ENCODE peak calls at places on chromosomes 5 and 9, in six cellular contexts. Y, B, R, E, F and Z are unnamed samples.

GRCh38 chr5:393846-394275 is 49.1 kb upstream of the EXOC3 start:
- DNase-seq in Y (peak; percentile 22), B (no peak), R (no peak), E (no peak), F (no peak), Z (no peak)

GRCh38 chr5:158933494-158934318 is 166.0 kb downstream of the EBF1 start:
- DNase-seq in Y (no peak), B (no peak), R (no peak), E (no peak), F (no peak), Z (no peak)

GRCh38 chr5:115309751-115310370 is 13.4 kb upstream of the CCDC112 start:
- DNase-seq in Y (no peak), B (no peak), R (no peak), E (no peak), F (no peak), Z (peak; percentile 49)

GRCh38 chr5:139273322-139273571 is 20.3 kb upstream of the MATR3 start:
- DNase-seq in Y (no peak), B (no peak), R (peak; percentile 64), E (no peak), F (no peak), Z (no peak)

GRCh38 chr9:14524881-14525515 is 168.2 kb downstream of the ZDHHC21 start:
- DNase-seq in Y (no peak), B (no peak), R (no peak), E (no peak), F (no peak), Z (no peak)

GRCh38 chr5:143372187-143372829 is 31.2 kb downstream of the NR3C1 start:
- DNase-seq in Y (no peak), B (no peak), R (no peak), E (no peak), F (no peak), Z (no peak)

GRCh38 chr5:152990217-152990616 is 500.3 kb upstream of the GRIA1 start:
- DNase-seq in Y (no peak), B (no peak), R (no peak), E (no peak), F (no peak), Z (no peak)

GRCh38 chr5:142420521-142420920 is 95.7 kb upstream of the SPRY4 start:
- DNase-seq in Y (no peak), B (no peak), R (no peak), E (no peak), F (no peak), Z (no peak)

GRCh38 chr5:32151198-32151597 is 22.9 kb downstream of the GOLPH3 start:
- DNase-seq in Y (no peak), B (no peak), R (no peak), E (no peak), F (no peak), Z (no peak)

GRCh38 chr9:15070716-15071115 is 160.5 kb upstream of the FREM1 start:
- DNase-seq in Y (no peak), B (no peak), R (no peak), E (no peak), F (no peak), Z (no peak)

DNA sequence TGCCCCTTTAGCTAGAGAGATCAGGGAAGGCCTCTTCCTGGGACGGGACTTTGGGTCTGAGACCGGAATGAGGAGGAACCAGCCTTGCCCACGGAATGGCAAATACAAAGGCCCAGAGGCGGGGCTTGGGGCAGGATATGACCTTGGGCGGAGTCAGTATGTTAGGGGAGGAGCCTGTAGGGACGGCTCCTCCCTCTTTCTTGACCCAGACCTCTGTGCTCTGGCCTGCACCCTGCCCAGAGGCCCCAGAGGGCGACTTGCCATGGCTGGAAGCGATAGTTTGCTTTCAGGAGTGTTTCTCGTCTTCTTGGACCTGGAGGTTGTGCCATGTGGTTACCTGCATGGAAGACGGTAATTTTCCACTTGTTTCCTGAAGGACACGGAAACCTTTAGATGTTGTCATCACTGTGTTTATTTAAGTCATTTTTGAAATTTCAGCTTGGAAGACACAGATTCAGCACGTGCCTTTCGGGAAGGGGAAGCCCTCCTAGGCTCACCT is 85.6 kb downstream of the DAB2IP start:
- DNase-seq in Y (no peak), B (peak; percentile 68), R (peak; percentile 60), E (no peak), F (peak; percentile 79), Z (no peak)
- TF ChIP-seq YY1 in Y (no peak), B (no peak), R (no peak), E (no peak), F (no peak), Z (no peak)

DNA sequence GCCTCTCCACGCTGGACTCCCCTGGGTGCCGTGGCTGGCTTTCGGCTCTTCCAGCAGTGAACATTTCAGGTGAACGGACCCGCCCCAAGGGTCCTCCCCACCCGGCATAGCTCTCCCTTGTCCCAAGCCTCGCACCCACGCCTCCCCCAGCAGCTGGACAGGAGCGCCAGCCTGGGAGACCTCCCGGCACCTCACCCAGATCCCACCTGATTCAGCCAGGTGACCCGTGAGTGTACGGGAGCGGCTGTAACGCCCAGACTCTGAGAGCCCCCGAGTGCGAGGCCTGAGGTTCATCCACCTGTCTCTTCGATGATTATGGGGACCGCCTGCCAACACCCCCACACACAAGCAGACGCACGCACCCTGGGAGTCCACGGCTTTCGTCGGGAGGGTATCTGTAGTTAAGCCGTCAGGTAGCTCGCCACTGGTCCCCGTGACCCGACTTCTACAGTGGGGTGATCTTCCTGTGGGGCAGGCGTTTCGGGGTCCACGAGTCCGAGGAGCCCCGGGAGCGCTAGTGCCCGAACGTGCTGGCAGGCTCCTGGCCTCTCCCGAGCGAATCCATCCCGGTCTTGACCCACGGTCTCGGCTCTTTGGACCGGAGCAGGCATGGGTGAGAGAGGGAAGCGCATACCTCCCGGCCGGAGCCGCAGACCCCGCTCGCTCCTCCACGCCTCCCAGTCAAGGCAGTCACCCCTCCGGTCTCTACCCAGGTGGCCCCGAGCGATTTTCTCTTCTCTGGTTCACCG is 14.9 kb downstream of the TRIM7 start:
- DNase-seq in Y (no peak), B (no peak), R (no peak), E (no peak), F (no peak), Z (no peak)
- TF ChIP-seq YY1 in Y (no peak), B (no peak), R (no peak), E (no peak), F (no peak), Z (no peak)

DNA sequence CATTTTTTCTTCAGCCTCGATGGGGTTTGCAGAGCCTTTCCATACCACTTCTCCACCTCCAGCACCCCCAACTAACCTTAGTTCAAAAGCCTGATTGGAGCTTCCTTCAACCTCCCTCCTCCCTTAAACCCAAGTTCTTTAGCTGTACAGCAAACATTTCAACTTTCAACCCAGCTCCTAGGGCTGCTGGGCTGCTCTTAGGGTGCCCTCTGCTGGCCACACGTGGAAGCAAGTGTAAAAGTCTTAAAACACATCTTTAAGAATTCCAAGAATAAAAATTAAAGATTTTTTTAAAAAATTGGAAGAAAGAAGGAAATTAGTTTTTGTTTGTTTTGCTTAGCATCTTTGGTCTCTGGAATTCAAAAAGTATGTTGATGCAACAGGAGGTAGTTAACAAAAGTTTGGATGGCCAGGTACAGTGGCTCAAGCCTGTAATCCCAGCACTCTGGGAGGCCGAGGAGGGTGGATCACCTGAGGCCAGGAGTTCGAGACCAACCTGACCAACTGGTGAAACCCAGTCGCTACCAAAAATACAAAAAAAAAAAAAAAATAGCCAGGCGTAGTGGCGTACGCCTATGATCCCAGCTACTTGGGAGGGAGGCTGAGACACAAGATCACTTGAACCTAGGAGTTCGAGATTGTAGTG is 15.5 kb upstream of the HSD17B3 start:
- DNase-seq in Y (peak; percentile 68), B (peak; percentile 68), R (peak; percentile 73), E (no peak), F (peak; percentile 66), Z (peak; percentile 41)
- TF ChIP-seq YY1 in Y (no peak), B (no peak), R (no peak), E (no peak), F (no peak), Z (no peak)

GRCh38 chr9:91817493-91818225 is 132.4 kb downstream of the ROR2 start:
- DNase-seq in Y (peak; percentile 40), B (no peak), R (no peak), E (no peak), F (no peak), Z (no peak)
- TF ChIP-seq YY1 in Y (no peak), B (no peak), R (no peak), E (no peak), F (no peak), Z (no peak)

DNA sequence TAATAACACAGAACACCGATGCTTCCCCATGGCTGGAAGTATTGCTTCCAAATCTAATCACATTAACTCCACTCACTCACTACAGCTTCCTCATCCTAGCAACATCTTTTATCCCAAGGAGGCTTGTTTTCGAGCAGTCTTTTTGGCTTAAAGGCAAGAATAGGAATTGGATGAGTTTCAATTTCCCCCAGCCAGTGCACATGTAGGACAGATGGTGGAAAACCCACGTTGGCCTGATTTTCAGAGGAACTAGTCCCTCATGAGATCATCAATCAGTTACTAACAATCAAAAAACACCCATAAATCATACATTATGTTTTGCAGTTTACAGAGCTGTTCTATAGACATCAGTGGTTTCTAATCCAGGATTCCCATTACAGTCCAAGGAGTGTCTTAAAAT is 48.5 kb upstream of the AGXT2 start:
- DNase-seq in Y (no peak), B (no peak), R (no peak), E (no peak), F (no peak), Z (no peak)
- TF ChIP-seq YY1 in Y (no peak), B (no peak), R (no peak), E (no peak), F (no peak), Z (no peak)

DNA sequence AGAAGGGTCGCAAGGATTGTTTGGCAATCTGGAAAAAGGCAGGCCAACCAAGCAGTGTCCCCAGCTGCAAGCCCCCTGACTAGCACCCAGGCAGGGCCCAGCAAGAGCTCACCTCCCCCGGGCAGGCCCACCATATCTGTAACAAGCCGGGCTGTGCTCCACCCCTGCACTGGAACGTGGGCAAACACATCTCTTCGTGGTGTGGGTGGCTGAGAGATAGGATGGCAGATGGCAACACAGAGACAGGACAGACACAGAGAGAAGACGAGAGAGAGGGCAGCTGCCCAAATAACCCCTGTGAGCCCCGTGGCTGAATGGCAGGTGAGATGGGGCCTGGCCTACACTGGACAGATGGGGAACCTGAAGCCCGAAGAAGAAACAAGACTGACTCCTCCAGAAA is 9.4 kb downstream of the BBLN start:
- DNase-seq in Y (no peak), B (no peak), R (no peak), E (no peak), F (no peak), Z (no peak)
- TF ChIP-seq YY1 in Y (no peak), B (no peak), R (no peak), E (no peak), F (no peak), Z (no peak)